ENCODE peak calls at places on chromosomes 5 and 9, in nine cellular contexts. Y, R, P, D, H, I, V, F and G are unnamed samples.

GRCh38 chr5:159774476-159775031 is 141.7 kb upstream of the ADRA1B start:
- DNase-seq in Y (no peak), R (no peak), P (peak), D (no peak), H (no peak), I (no peak), V (no peak), F (no peak), G (no peak)

GRCh38 chr5:89437450-89438435 is 554.8 kb upstream of the MEF2C start:
- DNase-seq in Y (no peak), R (no peak), P (no peak), D (no peak), H (no peak), I (peak), V (no peak), F (no peak), G (no peak)

GRCh38 chr5:97046270-97046982 is 96.0 kb downstream of the LIX1 start:
- DNase-seq in Y (no peak), R (no peak), P (no peak), D (no peak), H (no peak), I (peak), V (peak), F (no peak), G (no peak)

GRCh38 chr9:110179734-110180133 is 28.2 kb downstream of the C9orf152 start:
- DNase-seq in Y (no peak), R (no peak), P (no peak), D (no peak), H (no peak), I (peak), V (peak), F (no peak), G (no peak)

GRCh38 chr5:103234239-103234975 is 24.2 kb upstream of the MACIR start:
- DNase-seq in Y (no peak), R (no peak), P (no peak), D (no peak), H (no peak), I (peak), V (peak), F (no peak), G (no peak)

GRCh38 chr5:134133995-134134541 is 19.6 kb downstream of the TCF7 start:
- DNase-seq in Y (peak), R (no peak), P (no peak), D (peak), H (no peak), I (no peak), V (no peak), F (no peak), G (no peak)

GRCh38 chr9:37528652-37529072 is 42.9 kb downstream of the POLR1E start:
- DNase-seq in Y (no peak), R (no peak), P (no peak), D (no peak), H (no peak), I (peak), V (no peak), F (no peak), G (no peak)

GRCh38 chr9:130732131-130732530 is 38.6 kb downstream of the EXOSC2 start:
- DNase-seq in Y (no peak), R (no peak), P (no peak), D (no peak), H (no peak), I (no peak), V (no peak), F (no peak), G (peak)

GRCh38 chr5:156354571-156354970 is 27.6 kb downstream of the SGCD start:
- DNase-seq in Y (no peak), R (no peak), P (no peak), D (no peak), H (no peak), I (no peak), V (no peak), F (no peak), G (no peak)

GRCh38 chr5:133032852-133033742 is 6.7 kb upstream of the ZCCHC10 start:
- DNase-seq in Y (no peak), R (peak), P (no peak), D (no peak), H (no peak), I (no peak), V (no peak), F (peak), G (no peak)

GRCh38 chr5:52988335-52989024 is 672 bp upstream of the ITGA2 start:
- DNase-seq in Y (no peak), R (peak), P (no peak), D (no peak), H (no peak), I (no peak), V (no peak), F (no peak), G (peak)

GRCh38 chr9:130041648-130042405 is 1.2 kb downstream of the FNBP1 start:
- DNase-seq in Y (no peak), R (peak), P (peak), D (peak), H (no peak), I (no peak), V (peak), F (no peak), G (peak)

GRCh38 chr5:145787001-145787400 is 48.1 kb downstream of the PRELID2 start:
- DNase-seq in Y (no peak), R (no peak), P (no peak), D (no peak), H (no peak), I (no peak), V (peak), F (no peak), G (no peak)

GRCh38 chr9:126538550-126538949 is 75.2 kb upstream of the LMX1B start:
- DNase-seq in Y (no peak), R (no peak), P (no peak), D (no peak), H (no peak), I (no peak), V (no peak), F (no peak), G (no peak)

DNA sequence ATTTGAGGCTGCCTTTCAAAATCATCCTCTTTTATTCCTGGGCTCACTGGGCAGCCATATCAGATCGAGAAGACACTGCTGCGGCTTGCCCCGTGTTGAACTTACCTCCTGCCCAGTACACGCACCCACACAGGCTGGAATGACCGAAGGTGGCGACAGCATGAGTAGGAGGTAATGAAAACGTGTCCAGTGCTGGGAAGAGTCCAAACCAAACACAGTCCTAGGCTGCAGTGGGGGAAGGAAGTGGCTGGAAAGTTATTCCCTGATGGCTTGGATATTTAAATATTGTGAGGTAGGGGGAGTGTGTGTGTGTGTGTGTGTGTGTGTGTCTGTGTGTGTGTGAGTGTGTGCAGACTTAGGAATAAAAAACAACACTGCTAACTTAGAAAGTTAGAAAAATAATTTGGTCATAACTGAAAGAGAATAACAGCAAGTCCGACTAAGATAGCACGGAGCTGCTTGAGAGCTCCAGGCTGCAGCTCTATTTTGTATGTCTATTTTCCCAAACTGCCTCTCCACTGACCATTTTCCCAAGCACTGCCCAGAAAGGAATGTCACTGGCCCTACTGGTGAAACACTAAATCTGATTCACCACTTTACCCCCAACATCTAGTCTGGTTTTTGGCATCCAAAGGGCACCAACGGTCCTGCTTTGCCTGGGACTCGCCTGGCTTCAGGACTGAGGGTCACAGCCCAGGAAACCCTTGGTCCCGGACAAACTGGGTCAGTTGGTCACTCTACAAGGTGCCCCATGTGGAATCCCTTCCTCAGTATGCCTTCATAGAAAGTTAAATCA is 41.2 kb downstream of the ANKH start:
- DNase-seq in Y (no peak), R (no peak), P (no peak), D (no peak), H (no peak), I (peak), V (no peak), F (no peak), G (no peak)
- TF ChIP-seq CTCF in Y (peak), R (no peak), P (no peak), D (no peak), H (no peak), I (no peak), V (no peak), F (no peak), G (no peak)

GRCh38 chr5:115963566-115963965 is 1.3 kb downstream of the LVRN start:
- DNase-seq in Y (no peak), R (no peak), P (peak), D (no peak), H (no peak), I (no peak), V (no peak), F (no peak), G (peak)
- TF ChIP-seq CTCF in Y (no peak), R (no peak), P (no peak), D (no peak), H (no peak), I (peak), V (no peak), F (no peak), G (peak)

GRCh38 chr9:82532504-82532903 is 530.4 kb downstream of the RASEF start:
- DNase-seq in Y (no peak), R (no peak), P (no peak), D (no peak), H (no peak), I (no peak), V (peak), F (no peak), G (peak)
- TF ChIP-seq CTCF in Y (peak), R (peak), P (peak), D (no peak), H (no peak), I (peak), V (no peak), F (no peak), G (peak)

DNA sequence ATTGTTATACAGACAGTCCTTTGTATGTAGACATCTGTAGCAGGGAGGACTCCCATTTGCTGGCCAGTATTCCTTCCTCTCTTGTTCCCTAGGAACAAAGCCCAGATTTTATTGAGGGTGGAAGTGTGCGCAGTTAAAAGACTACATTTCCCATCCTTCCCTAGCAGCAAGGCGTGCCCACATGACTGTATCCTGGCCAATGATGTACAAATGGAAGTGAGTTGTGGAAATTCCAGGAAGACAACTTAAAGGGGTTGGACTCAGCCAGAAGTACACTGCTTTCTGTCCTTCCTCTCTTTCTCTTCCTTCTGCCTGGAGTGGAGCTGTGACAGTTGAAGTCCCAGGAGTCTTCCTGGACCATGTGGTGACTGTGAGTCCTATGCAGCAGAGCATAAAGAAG is 89.0 kb downstream of the HRH2 start:
- DNase-seq in Y (no peak), R (no peak), P (peak), D (no peak), H (no peak), I (no peak), V (peak), F (no peak), G (peak)
- TF ChIP-seq CTCF in Y (no peak), R (no peak), P (no peak), D (no peak), H (no peak), I (no peak), V (no peak), F (no peak), G (no peak)

GRCh38 chr9:75002422-75003023 is 25.6 kb downstream of the CARNMT1 start:
- DNase-seq in Y (no peak), R (no peak), P (no peak), D (no peak), H (no peak), I (no peak), V (no peak), F (no peak), G (no peak)
- TF ChIP-seq CTCF in Y (peak), R (no peak), P (no peak), D (no peak), H (no peak), I (no peak), V (no peak), F (no peak), G (no peak)

GRCh38 chr9:120997502-120997901 is 52.6 kb downstream of the C5 start:
- DNase-seq in Y (no peak), R (no peak), P (no peak), D (no peak), H (no peak), I (no peak), V (no peak), F (no peak), G (no peak)

GRCh38 chr9:120998111-120998510 is 52.0 kb downstream of the C5 start:
- DNase-seq in Y (no peak), R (peak), P (no peak), D (no peak), H (no peak), I (no peak), V (no peak), F (no peak), G (no peak)

GRCh38 chr9:120996409-120996808 is 53.7 kb downstream of the C5 start:
- DNase-seq in Y (no peak), R (no peak), P (no peak), D (no peak), H (no peak), I (no peak), V (no peak), F (no peak), G (no peak)

GRCh38 chr9:120999317-120999716 is 50.8 kb downstream of the C5 start:
- DNase-seq in Y (no peak), R (no peak), P (no peak), D (no peak), H (no peak), I (no peak), V (no peak), F (no peak), G (no peak)
- TF ChIP-seq CTCF in Y (no peak), R (no peak), P (no peak), D (no peak), H (no peak), I (no peak), V (no peak), F (no peak), G (no peak)

DNA sequence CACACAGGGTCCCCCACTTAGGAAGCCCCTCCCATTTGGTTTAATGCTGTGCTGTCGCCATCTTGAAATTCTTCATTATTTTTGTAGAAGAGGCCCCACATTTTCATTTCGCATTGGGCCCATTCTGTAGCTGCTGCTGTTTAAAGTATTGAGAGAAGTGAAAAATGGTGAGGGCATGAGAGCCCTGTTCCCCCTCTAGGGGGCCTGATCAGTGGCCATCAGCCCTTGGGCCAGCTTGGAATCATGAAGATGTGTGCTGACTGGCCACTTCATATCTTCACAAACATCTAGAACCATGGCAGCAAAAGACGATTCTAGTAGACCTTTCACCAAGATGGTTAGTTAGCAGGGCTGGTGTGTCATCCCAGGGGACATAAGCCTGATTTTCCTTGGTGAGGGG is 3.3 kb downstream of the TMEM268 start:
- DNase-seq in Y (no peak), R (no peak), P (no peak), D (no peak), H (no peak), I (no peak), V (no peak), F (no peak), G (peak)
- TF ChIP-seq CTCF in Y (peak), R (no peak), P (peak), D (no peak), H (no peak), I (no peak), V (no peak), F (no peak), G (no peak)